ENCODE peak calls at places on chromosome 11, in five cellular contexts. K is hepatocyte, C is GM23338, I is PC-3, L is neural progenitor cell. O is an unnamed sample.

GRCh38 chr11:74090701-74091100 is 80.1 kb downstream of the C2CD3 start:
- DNase-seq in I (peak; percentile 52), L (peak; percentile 13), C (no peak), K (no peak), O (peak; percentile 14)

GRCh38 chr11:113954235-113954634 is 20.7 kb upstream of the HTR3A start:
- DNase-seq in C (no peak), I (no peak), L (no peak), K (no peak), O (no peak)

GRCh38 chr11:80886684-80887083 is 1445.9 kb upstream of the TENM4 start:
- DNase-seq in L (no peak), C (no peak), I (no peak), K (no peak), O (no peak)

GRCh38 chr11:110069158-110069737 is 23.9 kb upstream of the ZC3H12C start:
- DNase-seq in K (peak; percentile 24), C (no peak), L (no peak), I (peak; percentile 100), O (no peak)

GRCh38 chr11:27471067-27471587 is 1.5 kb downstream of the LGR4 start:
- DNase-seq in K (peak; percentile 13), I (peak; percentile 43), L (peak; percentile 26), C (peak; percentile 51), O (no peak)

GRCh38 chr11:59767212-59767611 is 12.0 kb downstream of the STX3 start:
- DNase-seq in I (no peak), K (peak; percentile 56), C (no peak), L (no peak), O (no peak)

GRCh38 chr11:66850588-66851250 is 6.1 kb upstream of the LRFN4 start:
- DNase-seq in L (no peak), I (no peak), C (no peak), K (no peak), O (no peak)

GRCh38 chr11:78188809-78189724 is at the start of gene USP35:
- DNase-seq in L (no peak), I (no peak), K (no peak), C (peak; percentile 48), O (no peak)

GRCh38 chr11:127017482-127017881 is 16.9 kb upstream of the KIRREL3 start:
- DNase-seq in C (peak; percentile 63), L (peak; percentile 72), I (peak; percentile 44), K (peak; percentile 68), O (no peak)

GRCh38 chr11:91239359-91239758 is 985.3 kb upstream of the FAT3 start:
- DNase-seq in I (peak; percentile 25), L (no peak), C (peak; percentile 15), K (no peak), O (no peak)

GRCh38 chr11:94034207-94034606 is 13.1 kb downstream of the HEPHL1 start:
- DNase-seq in I (no peak), L (no peak), K (no peak), C (no peak), O (no peak)

GRCh38 chr11:100759856-100760255 is 72.8 kb downstream of the ARHGAP42 start:
- DNase-seq in I (no peak), K (no peak), C (no peak), L (no peak), O (no peak)

GRCh38 chr11:134276396-134277175 is 407 bp downstream of the GLB1L3 start:
- DNase-seq in C (peak; percentile 71), I (no peak), K (no peak), L (peak; percentile 56), O (no peak)

GRCh38 chr11:120964857-120965256 is 59.0 kb upstream of the TBCEL start:
- DNase-seq in C (no peak), K (no peak), L (no peak), I (peak; percentile 29), O (no peak)

GRCh38 chr11:118703563-118704106 is 24.2 kb upstream of the TREH start:
- DNase-seq in I (no peak), K (no peak), C (no peak), L (no peak), O (no peak)

GRCh38 chr11:118281284-118281683 is 17.2 kb upstream of the MPZL2 start:
- DNase-seq in I (no peak), L (no peak), K (no peak), C (no peak), O (no peak)

GRCh38 chr11:73465019-73465675 is 88.9 kb downstream of the RELT start:
- DNase-seq in I (no peak), L (no peak), K (no peak), C (no peak), O (no peak)

GRCh38 chr11:115168686-115169085 is 335.5 kb downstream of the CADM1 start:
- DNase-seq in C (no peak), K (no peak), I (no peak), L (no peak), O (no peak)

DNA sequence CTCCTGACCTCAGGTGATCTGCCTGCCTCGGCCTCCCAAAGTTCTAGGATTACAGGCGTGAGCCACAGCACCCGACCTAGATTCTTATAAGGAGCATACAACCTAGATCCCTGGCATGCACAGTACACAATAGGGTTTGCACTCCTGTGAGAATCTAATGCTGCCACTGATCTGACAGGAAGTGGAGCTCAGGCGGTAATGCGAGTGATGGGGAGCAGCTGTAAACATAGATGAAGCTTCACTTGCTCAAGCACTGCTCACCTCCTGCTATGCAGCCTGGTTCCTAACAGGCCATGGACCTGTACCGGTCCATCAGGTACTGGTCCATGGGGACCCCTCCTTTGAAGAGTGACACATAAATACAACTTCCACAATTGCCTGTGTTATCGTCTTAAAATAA is 44.8 kb upstream of the EIF3M start:
- DNase-seq in K (no peak), C (no peak), L (no peak), I (no peak), O (no peak)
- TF ChIP-seq EZH2phosphoT487 in K (no peak), C (no peak), L (no peak), I (no peak), O (no peak)

GRCh38 chr11:82698576-82699352 is 34.9 kb downstream of the FAM181B start:
- DNase-seq in L (no peak), C (no peak), K (no peak), I (no peak), O (no peak)

GRCh38 chr11:82703226-82703625 is 30.4 kb downstream of the FAM181B start:
- DNase-seq in I (no peak), L (no peak), K (no peak), C (no peak), O (no peak)

GRCh38 chr11:82703796-82704195 is 29.9 kb downstream of the FAM181B start:
- DNase-seq in C (no peak), I (peak; percentile 54), K (no peak), L (no peak), O (no peak)

GRCh38 chr11:82701847-82702520 is 31.7 kb downstream of the FAM181B start:
- DNase-seq in K (peak; percentile 64), L (peak; percentile 74), I (peak; percentile 81), C (peak; percentile 78), O (peak; percentile 41)
- TF ChIP-seq CTCF in K (peak; percentile 71), L (peak; percentile 96), I (peak; percentile 94), C (peak; percentile 92), O (peak; percentile 88)

GRCh38 chr11:123197711-123198110 is 2.7 kb upstream of the CLMP start:
- DNase-seq in L (no peak), C (no peak), I (peak; percentile 77), K (no peak), O (no peak)
- H3K4me2 ChIP-seq in L (no peak overlapping the region), C (peak overlapping the region; percentile 10), I (peak overlapping the region; percentile 21), K (no peak overlapping the region), O (no peak overlapping the region)

DNA sequence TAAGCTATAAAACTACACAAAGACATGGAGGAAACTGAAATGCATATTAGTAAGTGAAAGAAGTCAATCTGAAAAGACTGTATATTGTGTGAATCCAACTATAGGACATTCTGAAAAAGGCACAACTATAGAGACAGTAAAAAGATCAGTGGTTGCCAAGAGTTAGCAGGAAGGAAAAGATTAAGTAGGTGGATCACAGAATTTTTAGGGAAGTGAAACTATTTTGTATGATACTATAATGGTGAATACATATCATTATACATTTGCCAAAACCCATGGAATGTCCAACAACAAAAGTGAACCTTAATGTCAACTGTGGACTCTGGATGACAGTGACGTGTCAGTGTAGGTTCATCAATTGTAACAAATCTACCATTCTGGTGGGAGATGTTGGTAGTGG is 443.1 kb downstream of the INSC start:
- DNase-seq in K (no peak), I (no peak), L (no peak), C (no peak), O (no peak)
- TF ChIP-seq EZH2phosphoT487 in K (no peak), I (no peak), L (no peak), C (no peak), O (no peak)

GRCh38 chr11:8087185-8087584 is 6.2 kb downstream of the TUB start:
- DNase-seq in L (peak; percentile 59), I (no peak), K (no peak), C (peak; percentile 65), O (no peak)
- TF ChIP-seq CTCF in L (peak; percentile 56), I (peak; percentile 30), K (peak; percentile 17), C (peak; percentile 55), O (peak; percentile 17)

DNA sequence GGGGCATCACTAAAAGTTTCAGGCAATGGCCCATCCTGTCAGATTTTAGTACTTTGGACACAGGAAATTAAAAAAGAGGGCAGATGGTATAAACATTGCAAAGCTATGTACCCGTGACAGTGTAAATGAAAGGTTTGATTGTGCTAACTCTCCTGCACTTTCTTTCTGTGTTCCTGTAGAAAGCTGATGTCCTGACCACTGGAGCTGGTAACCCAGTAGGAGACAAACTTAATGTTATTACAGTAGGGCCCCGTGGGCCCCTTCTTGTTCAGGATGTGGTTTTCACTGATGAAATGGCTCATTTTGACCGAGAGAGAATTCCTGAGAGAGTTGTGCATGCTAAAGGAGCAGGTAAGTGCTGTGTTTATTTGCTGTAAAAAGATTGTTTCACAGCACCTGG is 10.3 kb downstream of the CAT start:
- DNase-seq in L (no peak), I (no peak), C (no peak), K (no peak), O (peak; percentile 39)
- H3K4me2 ChIP-seq in L (no peak overlapping the region), I (no peak overlapping the region), C (no peak overlapping the region), K (no peak overlapping the region), O (peak overlapping the region; percentile 46)